ENCODE peak calls at places on chromosomes 5 and 9, in nine cellular contexts. One of them, this sample, is unnamed.

GRCh38 chr5:170265527-170265926 is 32.0 kb downstream of the LCP2 start:
- DNase-seq in AG04449: no peak
- DNase-seq in progenitor cell of endocrine pancreas: no peak
- DNase-seq in BJ: no peak
- DNase-seq in A549: no peak
- DNase-seq in testis: peak; percentile 69
- DNase-seq in GM23338: peak; percentile 37
- DNase-seq in nephron progenitor cell: no peak
- DNase-seq in uterus: peak; percentile 66
- DNase-seq in this sample: no peak

GRCh38 chr5:172733179-172733973 is 37.6 kb downstream of the DUSP1 start:
- DNase-seq in AG04449: peak; percentile 98
- DNase-seq in progenitor cell of endocrine pancreas: no peak
- DNase-seq in BJ: peak; percentile 99
- DNase-seq in A549: no peak
- DNase-seq in testis: peak; percentile 86
- DNase-seq in GM23338: peak; percentile 34
- DNase-seq in nephron progenitor cell: peak; percentile 37
- DNase-seq in uterus: peak; percentile 87
- DNase-seq in this sample: no peak

GRCh38 chr9:123863164-123863855 is 66.6 kb downstream of the DENND1A start:
- DNase-seq in AG04449: peak; percentile 7
- DNase-seq in progenitor cell of endocrine pancreas: no peak
- DNase-seq in BJ: no peak
- DNase-seq in A549: no peak
- DNase-seq in testis: no peak
- DNase-seq in GM23338: peak; percentile 90
- DNase-seq in nephron progenitor cell: peak; percentile 17
- DNase-seq in uterus: no peak
- DNase-seq in this sample: no peak

GRCh38 chr9:125568616-125569015 is 138.4 kb downstream of the MAPKAP1 start:
- DNase-seq in AG04449: no peak
- DNase-seq in progenitor cell of endocrine pancreas: no peak
- DNase-seq in BJ: no peak
- DNase-seq in A549: no peak
- DNase-seq in testis: no peak
- DNase-seq in GM23338: no peak
- DNase-seq in nephron progenitor cell: no peak
- DNase-seq in uterus: no peak
- DNase-seq in this sample: no peak

GRCh38 chr9:136623849-136624183 is 38.9 kb upstream of the EGFL7 start:
- DNase-seq in AG04449: no peak
- DNase-seq in progenitor cell of endocrine pancreas: no peak
- DNase-seq in BJ: no peak
- DNase-seq in A549: no peak
- DNase-seq in testis: no peak
- DNase-seq in GM23338: no peak
- DNase-seq in nephron progenitor cell: no peak
- DNase-seq in uterus: no peak
- DNase-seq in this sample: no peak

GRCh38 chr5:20660588-20660987 is 672.6 kb upstream of the CDH18 start:
- DNase-seq in AG04449: no peak
- DNase-seq in progenitor cell of endocrine pancreas: no peak
- DNase-seq in BJ: no peak
- DNase-seq in A549: no peak
- DNase-seq in testis: no peak
- DNase-seq in GM23338: no peak
- DNase-seq in nephron progenitor cell: no peak
- DNase-seq in uterus: no peak
- DNase-seq in this sample: no peak

GRCh38 chr5:1317921-1318565 is 23.2 kb upstream of the TERT start:
- DNase-seq in AG04449: no peak
- DNase-seq in progenitor cell of endocrine pancreas: no peak
- DNase-seq in BJ: no peak
- DNase-seq in A549: no peak
- DNase-seq in testis: peak; percentile 9
- DNase-seq in GM23338: no peak
- DNase-seq in nephron progenitor cell: no peak
- DNase-seq in uterus: no peak
- DNase-seq in this sample: no peak

GRCh38 chr9:69573666-69574456 is 98.3 kb downstream of the APBA1 start:
- DNase-seq in AG04449: peak; percentile 21
- DNase-seq in progenitor cell of endocrine pancreas: no peak
- DNase-seq in BJ: no peak
- DNase-seq in A549: no peak
- DNase-seq in testis: no peak
- DNase-seq in GM23338: no peak
- DNase-seq in nephron progenitor cell: no peak
- DNase-seq in uterus: no peak
- DNase-seq in this sample: no peak

GRCh38 chr5:141017943-141018342 is 33.2 kb upstream of the PCDHB1 start:
- DNase-seq in AG04449: no peak
- DNase-seq in progenitor cell of endocrine pancreas: no peak
- DNase-seq in BJ: no peak
- DNase-seq in A549: no peak
- DNase-seq in testis: no peak
- DNase-seq in GM23338: no peak
- DNase-seq in nephron progenitor cell: no peak
- DNase-seq in uterus: no peak
- DNase-seq in this sample: no peak

GRCh38 chr9:104080983-104081382 is 13.1 kb upstream of the SMC2 start:
- DNase-seq in AG04449: no peak
- DNase-seq in progenitor cell of endocrine pancreas: no peak
- DNase-seq in BJ: no peak
- DNase-seq in A549: no peak
- DNase-seq in testis: no peak
- DNase-seq in GM23338: no peak
- DNase-seq in nephron progenitor cell: peak; percentile 17
- DNase-seq in uterus: no peak
- DNase-seq in this sample: no peak

GRCh38 chr9:24051587-24051986 is 225.5 kb upstream of the ELAVL2 start:
- DNase-seq in AG04449: no peak
- DNase-seq in progenitor cell of endocrine pancreas: no peak
- DNase-seq in BJ: no peak
- DNase-seq in A549: no peak
- DNase-seq in testis: no peak
- DNase-seq in GM23338: peak; percentile 21
- DNase-seq in nephron progenitor cell: no peak
- DNase-seq in uterus: no peak
- DNase-seq in this sample: no peak

GRCh38 chr9:129701549-129701948 is 36.1 kb downstream of the PRRX2 start:
- DNase-seq in AG04449: no peak
- DNase-seq in progenitor cell of endocrine pancreas: no peak
- DNase-seq in BJ: no peak
- DNase-seq in A549: no peak
- DNase-seq in testis: no peak
- DNase-seq in GM23338: no peak
- DNase-seq in nephron progenitor cell: no peak
- DNase-seq in uterus: no peak
- DNase-seq in this sample: no peak

GRCh38 chr5:34624711-34625110 is 31.4 kb upstream of the RAI14 start:
- DNase-seq in AG04449: no peak
- DNase-seq in progenitor cell of endocrine pancreas: no peak
- DNase-seq in BJ: no peak
- DNase-seq in A549: no peak
- DNase-seq in testis: no peak
- DNase-seq in GM23338: no peak
- DNase-seq in nephron progenitor cell: no peak
- DNase-seq in uterus: no peak
- DNase-seq in this sample: no peak

DNA sequence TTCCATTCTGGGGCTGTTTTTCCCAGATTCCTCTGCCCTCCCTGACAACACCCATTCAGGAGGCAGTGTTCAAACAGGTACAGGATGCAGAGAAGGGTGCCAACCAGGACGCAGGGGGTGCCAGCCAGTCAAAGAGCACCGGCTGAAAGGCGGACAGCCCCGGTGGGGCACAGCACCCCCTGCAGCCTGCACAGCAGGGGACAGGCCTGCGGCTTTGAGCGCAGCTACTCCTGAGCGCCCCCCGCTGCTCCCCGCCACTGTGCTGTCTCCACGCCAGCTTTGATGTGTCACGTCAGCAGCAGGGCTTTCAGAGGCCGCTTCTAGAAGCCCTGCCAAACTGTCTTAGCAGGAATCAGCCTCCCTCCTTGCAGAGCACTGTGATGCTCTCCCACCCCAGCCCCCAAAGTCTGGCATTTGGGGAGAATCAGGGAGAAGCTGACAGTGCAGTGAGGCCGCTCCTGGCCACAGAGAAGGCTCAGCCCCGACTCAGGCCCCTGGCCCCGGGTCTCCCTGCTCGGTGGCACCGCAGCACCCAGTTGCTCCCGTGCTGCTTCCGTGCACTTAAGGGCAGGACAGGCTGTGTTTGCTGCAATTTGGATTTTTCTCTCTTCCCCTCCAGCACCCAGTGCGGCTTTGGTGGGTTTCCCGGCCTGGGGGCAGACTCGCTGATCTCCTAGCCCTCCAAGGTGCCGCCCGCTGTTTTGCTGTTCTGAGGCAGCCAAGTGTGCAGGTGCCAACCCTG is 20.3 kb downstream of the AK8 start:
- DNase-seq in AG04449: no peak
- DNase-seq in progenitor cell of endocrine pancreas: no peak
- DNase-seq in BJ: no peak
- DNase-seq in A549: no peak
- DNase-seq in testis: no peak
- DNase-seq in GM23338: no peak
- DNase-seq in nephron progenitor cell: peak; percentile 33
- DNase-seq in uterus: peak; percentile 62
- DNase-seq in this sample: no peak
- TF ChIP-seq CTCF in AG04449: no peak
- TF ChIP-seq CTCF in progenitor cell of endocrine pancreas: no peak
- TF ChIP-seq CTCF in BJ: no peak
- TF ChIP-seq CTCF in A549: no peak
- TF ChIP-seq CTCF in testis: no peak
- TF ChIP-seq CTCF in GM23338: no peak
- TF ChIP-seq CTCF in nephron progenitor cell: no peak
- TF ChIP-seq CTCF in uterus: no peak
- TF ChIP-seq CTCF in this sample: no peak

GRCh38 chr5:147628054-147628895 is 118.4 kb upstream of the DPYSL3 start:
- DNase-seq in AG04449: no peak
- DNase-seq in progenitor cell of endocrine pancreas: peak; percentile 63
- DNase-seq in BJ: peak; percentile 2
- DNase-seq in A549: peak; percentile 61
- DNase-seq in testis: peak; percentile 78
- DNase-seq in GM23338: peak; percentile 93
- DNase-seq in nephron progenitor cell: peak; percentile 71
- DNase-seq in uterus: no peak
- DNase-seq in this sample: peak; percentile 42
- TF ChIP-seq CTCF in AG04449: peak; percentile 66
- TF ChIP-seq CTCF in progenitor cell of endocrine pancreas: peak; percentile 86
- TF ChIP-seq CTCF in BJ: peak; percentile 83
- TF ChIP-seq CTCF in A549: peak; percentile 70
- TF ChIP-seq CTCF in testis: peak; percentile 63
- TF ChIP-seq CTCF in GM23338: peak; percentile 84
- TF ChIP-seq CTCF in nephron progenitor cell: peak; percentile 76
- TF ChIP-seq CTCF in uterus: peak; percentile 69
- TF ChIP-seq CTCF in this sample: peak; percentile 82

DNA sequence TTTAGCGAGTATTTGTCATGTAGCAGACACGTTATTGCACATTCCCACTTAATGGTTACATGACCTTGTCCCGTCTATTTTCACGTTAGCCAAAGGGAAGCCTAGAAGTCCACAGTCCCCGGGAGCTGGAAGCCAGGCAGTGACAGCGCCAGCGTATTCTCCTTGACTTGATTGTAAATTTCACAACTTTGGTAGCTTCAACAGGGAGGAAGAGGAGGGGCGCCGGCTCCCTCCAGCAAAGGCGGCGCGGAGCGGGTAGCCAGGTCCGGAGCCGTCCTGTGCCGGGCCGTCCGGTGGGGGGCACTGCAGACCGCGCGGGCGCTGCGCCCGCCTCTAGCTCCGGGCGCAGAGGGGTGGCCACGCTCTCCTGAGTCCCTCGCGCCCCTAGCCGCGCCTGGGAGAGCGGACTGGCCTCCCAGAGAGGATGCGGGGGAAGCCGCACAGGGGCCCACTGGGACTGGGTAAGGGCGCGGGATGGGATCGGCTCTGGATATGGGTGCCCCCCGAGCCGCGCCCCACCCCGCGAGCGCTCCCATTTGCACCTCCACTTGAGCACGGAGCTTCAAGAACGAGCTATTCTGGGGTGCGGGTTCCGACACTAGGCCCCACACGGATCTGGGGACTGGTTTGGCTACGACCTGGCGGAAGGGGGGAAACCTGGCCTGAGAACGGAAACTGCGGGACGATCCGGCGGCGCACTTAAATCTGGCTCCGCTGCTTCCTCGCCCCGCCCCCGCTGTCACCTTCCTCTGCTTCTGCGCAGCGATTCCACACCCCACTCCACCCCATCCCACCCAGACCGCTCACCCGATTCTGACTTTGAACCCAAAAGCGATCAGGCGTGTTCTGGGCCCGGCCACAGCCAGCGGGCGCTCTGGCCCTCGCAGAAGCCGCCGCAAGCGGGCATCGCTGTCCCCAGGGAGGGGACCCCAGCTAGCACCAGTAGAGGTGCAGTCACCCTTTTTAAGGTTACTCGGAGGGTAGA is 23.8 kb downstream of the KLF4 start:
- DNase-seq in AG04449: no peak
- DNase-seq in progenitor cell of endocrine pancreas: peak; percentile 51
- DNase-seq in BJ: no peak
- DNase-seq in A549: peak; percentile 50
- DNase-seq in testis: peak; percentile 71
- DNase-seq in GM23338: peak; percentile 85
- DNase-seq in nephron progenitor cell: peak; percentile 84
- DNase-seq in uterus: peak; percentile 81
- DNase-seq in this sample: peak; percentile 22
- TF ChIP-seq CTCF in AG04449: peak; percentile 77
- TF ChIP-seq CTCF in progenitor cell of endocrine pancreas: peak; percentile 90
- TF ChIP-seq CTCF in BJ: peak; percentile 69
- TF ChIP-seq CTCF in A549: peak; percentile 92
- TF ChIP-seq CTCF in testis: peak; percentile 90
- TF ChIP-seq CTCF in GM23338: peak; percentile 65
- TF ChIP-seq CTCF in nephron progenitor cell: peak; percentile 84
- TF ChIP-seq CTCF in uterus: peak; percentile 88
- TF ChIP-seq CTCF in this sample: peak; percentile 63

GRCh38 chr5:171272996-171273970 is 35.8 kb upstream of the TLX3 start:
- DNase-seq in AG04449: no peak
- DNase-seq in progenitor cell of endocrine pancreas: no peak
- DNase-seq in BJ: no peak
- DNase-seq in A549: peak; percentile 55
- DNase-seq in testis: peak; percentile 70
- DNase-seq in GM23338: peak; percentile 82
- DNase-seq in nephron progenitor cell: peak; percentile 10
- DNase-seq in uterus: no peak
- DNase-seq in this sample: no peak
- TF ChIP-seq CTCF in AG04449: peak; percentile 28
- TF ChIP-seq CTCF in progenitor cell of endocrine pancreas: peak; percentile 48
- TF ChIP-seq CTCF in BJ: peak; percentile 64
- TF ChIP-seq CTCF in A549: peak; percentile 40
- TF ChIP-seq CTCF in testis: peak; percentile 25
- TF ChIP-seq CTCF in GM23338: peak; percentile 75
- TF ChIP-seq CTCF in nephron progenitor cell: peak; percentile 32
- TF ChIP-seq CTCF in uterus: no peak
- TF ChIP-seq CTCF in this sample: no peak